ENCODE peak calls at places on chromosome 6, in four cellular contexts. X, R, M and T are unnamed samples.

GRCh38 chr6:7821426-7821825 is 89.2 kb downstream of the TXNDC5 start:
- DNase-seq in R (no peak), M (no peak), X (no peak), T (no peak)

GRCh38 chr6:14196029-14196428 is 78.5 kb downstream of the CD83 start:
- DNase-seq in R (no peak), X (no peak), M (no peak), T (no peak)

GRCh38 chr6:108781419-108782110 is 66.7 kb upstream of the ARMC2 start:
- DNase-seq in X (no peak), R (no peak), M (no peak), T (no peak)

GRCh38 chr6:139099984-139100383 is 34.9 kb upstream of the HECA start:
- DNase-seq in R (no peak), M (peak; percentile 72), X (peak; percentile 55), T (peak; percentile 66)

GRCh38 chr6:119233327-119233984 is 116.1 kb downstream of the MAN1A1 start:
- DNase-seq in X (no peak), M (no peak), R (no peak), T (no peak)

GRCh38 chr6:43013020-43013842 is 515 bp downstream of the MEA1 start:
- DNase-seq in R (no peak), X (no peak), M (no peak), T (no peak)

GRCh38 chr6:77502966-77503365 is 39.7 kb upstream of the HTR1B start:
- DNase-seq in M (no peak), X (no peak), R (no peak), T (no peak)

GRCh38 chr6:5718231-5718947 is 288.3 kb downstream of the NRN1 start:
- DNase-seq in M (no peak), R (no peak), X (no peak), T (no peak)

GRCh38 chr6:81331526-81331925 is 421.0 kb downstream of the TENT5A start:
- DNase-seq in X (no peak), R (no peak), M (no peak), T (no peak)

GRCh38 chr6:21922086-21922485 is 328.5 kb downstream of the SOX4 start:
- DNase-seq in M (no peak), X (no peak), R (no peak), T (no peak)

GRCh38 chr6:4907602-4908001 is 96.2 kb downstream of the RPP40 start:
- DNase-seq in R (no peak), M (peak; percentile 55), X (peak; percentile 53), T (peak; percentile 62)

GRCh38 chr6:113980937-113981554 is 10.1 kb upstream of the HDAC2 start:
- DNase-seq in R (peak; percentile 36), X (peak; percentile 31), M (peak; percentile 28), T (peak; percentile 20)

GRCh38 chr6:107768044-107768443 is 56.1 kb downstream of the SCML4 start:
- DNase-seq in M (no peak), X (no peak), R (no peak), T (no peak)

GRCh38 chr6:141123084-141123483 is 1009.6 kb upstream of the GJE1 start:
- DNase-seq in R (no peak), M (no peak), X (no peak), T (no peak)

GRCh38 chr6:41588083-41588482 is 41.9 kb downstream of the FOXP4 start:
- DNase-seq in X (no peak), M (no peak), R (no peak), T (no peak)

GRCh38 chr6:133749427-133749826 is 139.5 kb upstream of the TCF21 start:
- DNase-seq in R (no peak), X (no peak), M (no peak), T (no peak)

GRCh38 chr6:30124391-30124790 is 11.5 kb upstream of the TRIM31 start:
- DNase-seq in M (no peak), X (no peak), R (no peak), T (no peak)

GRCh38 chr6:38389875-38390274 is 249.9 kb downstream of the BTBD9 start:
- DNase-seq in X (no peak), R (no peak), M (no peak), T (no peak)

DNA sequence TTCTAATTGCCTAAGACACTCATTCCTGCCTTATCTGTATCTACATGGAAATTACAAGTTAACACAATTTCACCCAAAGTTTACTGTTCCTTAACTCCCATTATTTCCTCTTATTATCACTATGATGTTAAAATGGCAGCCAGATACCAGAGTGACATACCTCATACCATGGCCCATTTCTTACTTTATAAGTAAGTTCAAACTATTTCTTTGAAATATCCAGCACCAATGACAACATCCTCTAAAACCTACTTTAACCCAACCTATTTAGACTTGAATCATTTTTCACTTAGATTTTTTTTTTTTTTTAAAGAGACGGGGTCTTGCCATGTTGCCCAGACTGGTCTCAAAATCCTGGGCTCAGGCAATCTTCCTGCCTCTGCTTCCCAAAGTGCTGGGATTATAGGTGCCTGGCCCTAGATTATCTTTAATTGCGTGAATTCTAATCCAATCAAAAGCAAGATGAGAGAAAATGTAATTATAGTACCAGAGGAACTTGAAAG is 10.0 kb downstream of the REV3L start:
- DNase-seq in X (no peak), M (no peak), R (no peak), T (no peak)
- TF ChIP-seq CTCF in X (no peak), M (no peak), R (no peak), T (no peak)

GRCh38 chr6:85679445-85680123 is 36.9 kb upstream of the SYNCRIP start:
- DNase-seq in X (no peak), M (no peak), R (no peak), T (no peak)

GRCh38 chr6:85678000-85678601 is 35.4 kb upstream of the SYNCRIP start:
- DNase-seq in M (no peak), X (no peak), R (no peak), T (no peak)

GRCh38 chr6:85677243-85677956 is 34.7 kb upstream of the SYNCRIP start:
- DNase-seq in X (no peak), M (no peak), R (no peak), T (no peak)

GRCh38 chr6:85680388-85680787 is 37.7 kb upstream of the SYNCRIP start:
- DNase-seq in R (no peak), M (no peak), X (no peak), T (no peak)

DNA sequence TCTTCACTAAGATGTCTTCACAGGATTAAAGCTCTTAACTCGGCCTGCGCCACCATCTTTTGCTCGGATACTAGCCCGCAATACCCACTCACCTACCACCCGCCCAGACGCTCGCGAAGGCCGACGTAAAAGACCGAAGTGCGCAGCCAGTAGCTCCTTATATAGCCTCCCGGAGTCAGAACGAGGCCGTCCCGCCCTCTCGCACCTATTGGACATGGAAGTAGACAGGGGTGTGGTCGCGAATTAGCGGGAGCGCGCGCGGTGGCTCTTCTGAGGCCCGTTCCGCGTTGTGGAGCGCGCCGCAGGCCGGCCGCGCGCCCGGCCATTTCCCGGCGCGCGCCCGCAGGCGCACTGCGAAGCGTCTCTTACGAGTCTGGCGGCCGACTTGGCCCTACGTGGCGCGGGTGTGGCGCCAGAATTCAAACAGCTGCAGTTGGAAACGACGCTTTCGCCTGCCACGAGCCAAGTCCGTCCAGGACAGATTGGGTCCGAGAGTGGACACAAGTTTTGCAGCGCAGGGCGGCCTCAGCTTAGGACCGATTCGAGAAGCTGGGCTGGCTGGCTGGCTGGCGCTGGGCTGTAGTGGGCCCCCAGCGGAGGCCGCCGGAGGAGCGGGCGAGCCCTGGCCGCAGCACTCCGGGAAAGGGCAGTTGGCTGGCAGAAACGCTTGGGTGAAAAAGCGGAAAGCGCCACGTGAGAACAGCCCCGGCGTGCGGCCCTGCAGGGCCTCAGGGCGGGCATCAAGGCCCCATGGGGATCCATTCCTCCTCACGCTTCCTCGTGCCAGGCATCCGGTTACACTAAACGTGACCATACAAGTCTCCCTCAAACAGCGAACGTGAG is 36.1 kb upstream of the SYNCRIP start:
- DNase-seq in M (peak; percentile 97), X (peak; percentile 96), R (peak; percentile 97), T (peak; percentile 96)
- TF ChIP-seq CTCF in M (no peak), X (no peak), R (no peak), T (no peak)

GRCh38 chr6:34194770-34195169 is 41.9 kb upstream of the HMGA1 start:
- DNase-seq in M (no peak), X (no peak), R (no peak), T (no peak)
- TF ChIP-seq CTCF in M (no peak), X (no peak), R (no peak), T (no peak)

GRCh38 chr6:150928882-150929281 is 63.4 kb downstream of the MTHFD1L start:
- DNase-seq in X (peak; percentile 31), R (no peak), M (no peak), T (peak; percentile 47)
- TF ChIP-seq CTCF in X (peak; percentile 38), R (no peak), M (peak; percentile 46), T (peak; percentile 50)

DNA sequence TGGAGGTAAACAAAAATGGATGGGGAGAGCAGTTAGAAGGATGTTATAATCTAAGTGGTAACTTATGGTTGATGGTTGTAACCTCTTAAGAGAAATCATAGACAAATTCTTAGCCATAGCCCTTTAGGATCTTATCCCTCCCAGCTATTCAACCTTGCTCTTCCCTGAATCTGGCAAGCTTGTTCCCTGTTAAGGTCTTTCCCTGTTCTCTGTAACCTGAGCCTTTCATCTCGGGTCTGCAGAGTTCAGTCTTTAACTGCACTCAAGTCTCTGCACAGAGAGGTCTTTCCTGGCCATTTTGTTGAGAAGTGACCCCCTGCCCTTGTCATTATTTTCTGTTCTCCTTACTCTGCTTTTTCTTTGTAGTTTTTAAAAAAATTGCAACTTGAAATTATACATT is 18.2 kb downstream of the PEX7 start:
- DNase-seq in R (no peak), M (no peak), X (no peak), T (no peak)
- TF ChIP-seq CTCF in R (no peak), M (no peak), X (no peak), T (no peak)

GRCh38 chr6:63765828-63766227 is 130.2 kb downstream of the PHF3 start:
- DNase-seq in X (no peak), R (no peak), M (no peak), T (no peak)

GRCh38 chr6:63764318-63764916 is 128.8 kb downstream of the PHF3 start:
- DNase-seq in X (peak; percentile 6), M (no peak), R (no peak), T (no peak)

GRCh38 chr6:63757826-63758225 is 122.2 kb downstream of the PHF3 start:
- DNase-seq in R (no peak), M (no peak), X (no peak), T (no peak)

GRCh38 chr6:63759605-63760004 is 124.0 kb downstream of the PHF3 start:
- DNase-seq in M (no peak), X (no peak), R (no peak), T (no peak)

DNA sequence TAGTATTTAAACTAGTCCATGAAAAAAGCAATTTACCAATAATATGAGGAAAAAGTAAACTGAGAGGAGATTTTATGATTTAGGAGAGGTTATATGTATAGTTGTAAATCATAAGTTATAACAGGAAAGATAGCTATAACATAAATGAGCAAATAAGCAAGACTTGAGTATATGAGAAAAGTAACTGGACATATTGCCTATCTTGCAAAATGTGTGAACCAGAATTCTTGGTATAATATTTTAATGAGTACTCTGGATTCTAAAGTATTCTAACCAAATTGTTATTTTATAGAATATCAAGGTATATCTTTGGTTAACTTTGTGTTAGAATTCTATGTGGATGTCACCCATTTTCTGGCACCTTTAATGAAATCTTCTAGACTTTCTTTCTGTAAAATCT is 124.6 kb downstream of the PHF3 start:
- DNase-seq in X (no peak), R (no peak), M (no peak), T (no peak)
- TF ChIP-seq CTCF in X (no peak), R (no peak), M (no peak), T (no peak)

GRCh38 chr6:122180132-122180531 is 219.3 kb upstream of the HSF2 start:
- DNase-seq in X (no peak), R (no peak), M (no peak), T (no peak)

GRCh38 chr6:122178988-122179387 is 220.5 kb upstream of the HSF2 start:
- DNase-seq in M (no peak), X (no peak), R (no peak), T (no peak)

GRCh38 chr6:122187186-122187585 is 212.3 kb upstream of the HSF2 start:
- DNase-seq in M (no peak), X (no peak), R (no peak), T (no peak)

GRCh38 chr6:122184260-122184934 is 215.1 kb upstream of the HSF2 start:
- DNase-seq in M (no peak), R (no peak), X (no peak), T (no peak)
- TF ChIP-seq CTCF in M (no peak), R (no peak), X (no peak), T (no peak)